ENCODE peak calls at places on chromosomes 11 and 22, in four cellular contexts. One of them, this sample, is unnamed.

GRCh38 chr11:74538680-74539079 is 45.2 kb upstream of the LIPT2 start:
- DNase-seq in pancreas: no peak
- DNase-seq in Peyer's patch: no peak
- DNase-seq in colonic mucosa: no peak
- DNase-seq in this sample: no peak

GRCh38 chr11:3849297-3849874 is 6.1 kb upstream of the STIM1 start:
- DNase-seq in Peyer's patch: peak; percentile 62
- DNase-seq in pancreas: no peak
- DNase-seq in colonic mucosa: peak; percentile 56
- DNase-seq in this sample: no peak

GRCh38 chr11:20599424-20600346 is at the start of gene SLC6A5:
- DNase-seq in Peyer's patch: no peak
- DNase-seq in colonic mucosa: no peak
- DNase-seq in pancreas: peak; percentile 49
- DNase-seq in this sample: no peak

GRCh38 chr22:36768141-36768540 is 7.8 kb downstream of the IFT27 start:
- DNase-seq in Peyer's patch: no peak
- DNase-seq in pancreas: no peak
- DNase-seq in colonic mucosa: no peak
- DNase-seq in this sample: no peak

GRCh38 chr11:112289588-112290461 is 29.2 kb upstream of the PLET1 start:
- DNase-seq in colonic mucosa: peak; percentile 86
- DNase-seq in Peyer's patch: peak; percentile 92
- DNase-seq in pancreas: peak; percentile 75
- DNase-seq in this sample: peak; percentile 88

GRCh38 chr11:34924714-34925113 is 8.3 kb downstream of the PDHX start:
- DNase-seq in pancreas: no peak
- DNase-seq in colonic mucosa: no peak
- DNase-seq in Peyer's patch: no peak
- DNase-seq in this sample: no peak

GRCh38 chr22:46421272-46421671 is 85.8 kb downstream of the TRMU start:
- DNase-seq in colonic mucosa: no peak
- DNase-seq in Peyer's patch: peak; percentile 83
- DNase-seq in pancreas: no peak
- DNase-seq in this sample: no peak

GRCh38 chr11:114348200-114349191 is 51.8 kb downstream of the C11orf71 start:
- DNase-seq in pancreas: no peak
- DNase-seq in colonic mucosa: peak; percentile 75
- DNase-seq in Peyer's patch: peak; percentile 61
- DNase-seq in this sample: peak; percentile 47

GRCh38 chr11:106668147-106668546 is 350.1 kb downstream of the GUCY1A2 start:
- DNase-seq in Peyer's patch: no peak
- DNase-seq in pancreas: no peak
- DNase-seq in colonic mucosa: no peak
- DNase-seq in this sample: no peak

GRCh38 chr11:27472398-27473016 is at the start of gene LGR4:
- DNase-seq in pancreas: peak; percentile 95
- DNase-seq in Peyer's patch: peak; percentile 96
- DNase-seq in colonic mucosa: peak; percentile 98
- DNase-seq in this sample: peak; percentile 95

GRCh38 chr22:48098936-48099245 is 1336.4 kb downstream of the TBC1D22A start:
- DNase-seq in colonic mucosa: no peak
- DNase-seq in Peyer's patch: peak; percentile 43
- DNase-seq in pancreas: no peak
- DNase-seq in this sample: no peak

GRCh38 chr11:60971520-60971919 is at the start of gene CD6:
- DNase-seq in pancreas: no peak
- DNase-seq in colonic mucosa: no peak
- DNase-seq in Peyer's patch: peak; percentile 84
- DNase-seq in this sample: no peak

GRCh38 chr11:82682003-82682751 is 51.5 kb downstream of the FAM181B start:
- DNase-seq in pancreas: no peak
- DNase-seq in colonic mucosa: peak; percentile 20
- DNase-seq in Peyer's patch: no peak
- DNase-seq in this sample: no peak

GRCh38 chr11:61955031-61955415 is 4.9 kb downstream of the BEST1 start:
- DNase-seq in Peyer's patch: peak; percentile 74
- DNase-seq in pancreas: peak; percentile 28
- DNase-seq in colonic mucosa: peak; percentile 48
- DNase-seq in this sample: no peak

GRCh38 chr22:42978453-42979103 is 36.4 kb downstream of the PACSIN2 start:
- DNase-seq in Peyer's patch: no peak
- DNase-seq in pancreas: no peak
- DNase-seq in colonic mucosa: no peak
- DNase-seq in this sample: no peak

GRCh38 chr11:2522636-2523255 is 77.9 kb downstream of the KCNQ1 start:
- DNase-seq in Peyer's patch: peak; percentile 37
- DNase-seq in colonic mucosa: peak; percentile 12
- DNase-seq in pancreas: peak; percentile 16
- DNase-seq in this sample: peak; percentile 20

GRCh38 chr11:115963170-115963569 is 459.0 kb upstream of the CADM1 start:
- DNase-seq in colonic mucosa: no peak
- DNase-seq in Peyer's patch: no peak
- DNase-seq in pancreas: no peak
- DNase-seq in this sample: no peak

GRCh38 chr11:58394195-58394594 is 12.5 kb downstream of the OR5B3 start:
- DNase-seq in pancreas: no peak
- DNase-seq in Peyer's patch: no peak
- DNase-seq in colonic mucosa: no peak
- DNase-seq in this sample: no peak

GRCh38 chr11:87295237-87295636 is 257.5 kb downstream of the TMEM135 start:
- DNase-seq in Peyer's patch: no peak
- DNase-seq in colonic mucosa: no peak
- DNase-seq in pancreas: no peak
- DNase-seq in this sample: no peak

GRCh38 chr11:101010899-101011298 is 118.7 kb downstream of the PGR start:
- DNase-seq in colonic mucosa: no peak
- DNase-seq in Peyer's patch: no peak
- DNase-seq in pancreas: no peak
- DNase-seq in this sample: no peak

GRCh38 chr11:35662061-35662648 is 420 bp upstream of the TRIM44 start:
- DNase-seq in colonic mucosa: no peak
- DNase-seq in pancreas: no peak
- DNase-seq in Peyer's patch: peak; percentile 46
- DNase-seq in this sample: no peak

GRCh38 chr11:67507242-67507890 is 596 bp downstream of the CDK2AP2 start:
- DNase-seq in Peyer's patch: peak; percentile 92
- DNase-seq in colonic mucosa: peak; percentile 93
- DNase-seq in pancreas: no peak
- DNase-seq in this sample: peak; percentile 82

GRCh38 chr22:45754822-45755221 is 83.2 kb downstream of the ATXN10 start:
- DNase-seq in Peyer's patch: no peak
- DNase-seq in colonic mucosa: no peak
- DNase-seq in pancreas: no peak
- DNase-seq in this sample: no peak

GRCh38 chr11:27471588-27472397 is 797 bp downstream of the LGR4 start:
- DNase-seq in colonic mucosa: peak; percentile 47
- DNase-seq in pancreas: peak; percentile 64
- DNase-seq in Peyer's patch: peak; percentile 59
- DNase-seq in this sample: peak; percentile 49

GRCh38 chr11:1126935-1127663 is 30.7 kb upstream of the MUC5AC start:
- DNase-seq in colonic mucosa: peak; percentile 12
- DNase-seq in pancreas: no peak
- DNase-seq in Peyer's patch: peak; percentile 43
- DNase-seq in this sample: peak; percentile 24

GRCh38 chr11:723120-723883 is 17.3 kb downstream of the EPS8L2 start:
- DNase-seq in pancreas: peak; percentile 45
- DNase-seq in Peyer's patch: peak; percentile 84
- DNase-seq in colonic mucosa: peak; percentile 62
- DNase-seq in this sample: no peak

GRCh38 chr22:21951931-21952465 is 650 bp downstream of the PPM1F start:
- DNase-seq in colonic mucosa: peak; percentile 34
- DNase-seq in Peyer's patch: no peak
- DNase-seq in pancreas: peak; percentile 64
- DNase-seq in this sample: peak; percentile 57
- H3K4me1 ChIP-seq in colonic mucosa: peaks cover 7% of the 10 kb centered on the region
- H3K4me1 ChIP-seq in Peyer's patch: no peaks in the 10 kb centered on the region
- H3K4me1 ChIP-seq in pancreas: no peaks in the 10 kb centered on the region
- H3K4me1 ChIP-seq in this sample: peaks cover 51% of the 10 kb centered on the region

DNA sequence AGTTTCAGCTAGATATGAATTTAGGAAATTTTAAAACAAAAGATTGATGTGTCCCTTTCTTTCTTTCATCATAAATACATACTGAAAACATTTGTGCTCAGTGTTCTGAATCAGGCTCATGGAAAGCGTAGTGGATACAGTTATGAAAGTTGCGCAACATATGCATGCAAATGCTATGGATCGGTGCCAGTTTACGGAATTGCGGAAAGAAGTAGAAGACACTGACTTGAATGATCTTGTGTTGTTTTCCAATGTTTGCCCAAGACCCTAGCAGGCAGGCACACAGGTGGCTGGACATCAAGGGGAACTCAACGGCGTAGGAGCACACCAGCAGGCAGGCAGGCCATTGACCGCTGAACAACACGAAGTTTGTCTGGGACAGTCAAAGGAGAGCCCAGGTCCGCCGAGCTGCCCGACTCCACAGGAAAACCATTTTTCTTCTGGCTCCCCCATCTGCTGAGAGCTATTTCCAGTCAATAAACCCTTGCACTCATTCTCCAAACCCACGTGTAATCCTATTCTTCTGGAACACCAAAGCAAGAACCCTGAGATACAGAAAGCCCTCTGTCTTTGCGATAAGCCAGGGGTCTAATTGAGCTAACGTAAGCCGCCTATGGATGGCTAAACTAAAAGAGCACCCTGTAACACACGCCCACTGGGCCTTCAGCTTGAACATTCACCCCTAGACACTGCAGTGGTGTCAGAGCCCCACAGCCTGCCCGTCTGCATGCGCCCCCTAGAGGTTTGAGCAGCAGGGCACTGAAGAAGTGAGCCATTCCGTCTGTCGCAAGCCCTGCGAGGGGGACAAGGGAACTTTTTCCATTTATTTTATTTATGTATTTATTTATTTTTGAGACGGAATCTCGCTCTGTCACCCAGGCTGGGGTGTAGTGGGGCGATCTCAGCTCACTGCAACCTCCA is 7.4 kb upstream of the BIRC3 start:
- DNase-seq in colonic mucosa: no peak
- DNase-seq in Peyer's patch: no peak
- DNase-seq in pancreas: no peak
- DNase-seq in this sample: no peak
- TF ChIP-seq CTCF in colonic mucosa: no peak
- TF ChIP-seq CTCF in Peyer's patch: no peak
- TF ChIP-seq CTCF in pancreas: no peak
- TF ChIP-seq CTCF in this sample: no peak

DNA sequence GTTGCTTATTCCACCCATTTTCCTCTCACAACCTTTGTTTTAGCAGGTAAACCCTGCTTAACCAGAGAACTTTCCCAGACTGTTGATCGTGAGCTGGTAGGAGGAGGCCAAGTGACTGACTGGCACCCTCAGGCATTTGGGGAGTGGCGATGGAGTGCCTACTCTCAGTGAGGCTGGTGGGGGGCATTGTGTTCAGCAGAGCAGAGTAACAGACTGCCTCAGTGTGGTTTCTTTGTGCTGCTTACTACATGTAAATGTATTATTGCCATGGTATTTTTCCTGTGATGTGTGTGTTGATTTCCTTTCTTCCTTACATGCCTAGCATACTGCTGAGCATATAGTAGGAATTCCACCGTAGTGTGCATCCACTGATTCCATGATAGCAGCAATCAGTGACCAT is 2.6 kb downstream of the MARK2 start:
- DNase-seq in Peyer's patch: no peak
- DNase-seq in pancreas: no peak
- DNase-seq in colonic mucosa: no peak
- DNase-seq in this sample: no peak
- H3K4me1 ChIP-seq in Peyer's patch: peaks cover 23% of the 10 kb centered on the region
- H3K4me1 ChIP-seq in pancreas: peaks cover 63% of the 10 kb centered on the region
- H3K4me1 ChIP-seq in colonic mucosa: peaks cover 35% of the 10 kb centered on the region
- H3K4me1 ChIP-seq in this sample: peaks cover 85% of the 10 kb centered on the region

GRCh38 chr11:69440876-69441275 is 40.6 kb upstream of the LINC01488 start:
- DNase-seq in colonic mucosa: no peak
- DNase-seq in pancreas: no peak
- DNase-seq in Peyer's patch: no peak
- DNase-seq in this sample: no peak

GRCh38 chr11:69443138-69443967 is 38.1 kb upstream of the LINC01488 start:
- DNase-seq in Peyer's patch: peak; percentile 92
- DNase-seq in colonic mucosa: peak; percentile 94
- DNase-seq in pancreas: peak; percentile 84
- DNase-seq in this sample: peak; percentile 81

GRCh38 chr11:69442807-69443137 is 38.7 kb upstream of the LINC01488 start:
- DNase-seq in pancreas: peak; percentile 42
- DNase-seq in colonic mucosa: peak; percentile 29
- DNase-seq in Peyer's patch: no peak
- DNase-seq in this sample: no peak

GRCh38 chr11:69443968-69444364 is 37.5 kb upstream of the LINC01488 start:
- DNase-seq in pancreas: no peak
- DNase-seq in Peyer's patch: no peak
- DNase-seq in colonic mucosa: no peak
- DNase-seq in this sample: no peak

DNA sequence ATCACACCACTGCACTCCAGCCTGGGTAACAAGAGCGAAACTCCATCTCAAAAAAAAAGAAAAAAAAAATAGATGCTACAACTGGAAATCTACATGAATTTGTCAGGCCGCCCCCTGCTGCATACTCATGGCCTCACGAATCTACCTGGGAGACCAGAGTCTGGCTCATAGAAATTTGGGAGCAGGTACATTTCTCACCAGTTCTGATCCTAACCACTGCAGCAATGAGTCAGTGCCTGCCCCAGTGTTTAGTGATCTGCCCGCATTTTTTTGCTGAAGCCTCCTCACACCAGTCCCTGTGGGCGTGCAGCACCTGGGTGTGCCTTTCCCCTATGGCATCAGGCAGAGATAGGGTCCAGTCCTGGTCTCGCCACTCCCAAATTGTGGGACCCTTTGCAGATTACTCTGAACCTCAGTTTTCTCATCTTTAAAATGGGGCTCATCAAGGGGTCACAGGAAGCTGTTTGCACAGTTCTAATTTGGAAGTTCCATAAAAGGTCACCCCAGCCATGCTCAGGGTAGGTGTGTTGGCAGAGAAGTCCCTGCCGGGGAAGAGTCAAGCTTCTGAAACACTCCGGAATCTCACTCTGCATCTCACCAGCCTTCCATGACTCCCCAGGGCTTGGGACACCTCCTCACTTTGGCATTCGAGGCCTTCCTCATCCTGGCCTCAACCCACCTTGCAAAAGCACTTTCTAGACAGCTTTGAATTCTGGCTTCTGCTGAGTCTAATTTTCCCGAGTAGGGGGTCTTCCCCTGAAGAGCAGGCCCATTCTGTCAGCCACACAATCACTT is 39.3 kb upstream of the LINC01488 start:
- DNase-seq in pancreas: no peak
- DNase-seq in Peyer's patch: no peak
- DNase-seq in colonic mucosa: no peak
- DNase-seq in this sample: no peak
- TF ChIP-seq CTCF in pancreas: no peak
- TF ChIP-seq CTCF in Peyer's patch: no peak
- TF ChIP-seq CTCF in colonic mucosa: no peak
- TF ChIP-seq CTCF in this sample: no peak

This sample was measured in stomach.